ENCODE peak calls at places on chromosomes 7 and 10, in seven cellular contexts. G is MCF 10A, J is AG09309, Z is tibial artery, S is lower leg skin, V is GM23338, Q is AG09319. I is an unnamed sample.
A peak's percentile ranks its signal among the peaks of the same experiment; 100 is the strongest.

GRCh38 chr10:93462881-93463280 is 19.3 kb downstream of the MYOF start:
- DNase-seq in J (no peak), G (peak; percentile 83), V (no peak), S (no peak), Z (no peak), Q (no peak), I (peak; percentile 69)

GRCh38 chr7:78562191-78562590 is 763.6 kb downstream of the PHTF2 start:
- DNase-seq in G (no peak), Q (no peak), S (no peak), Z (no peak), V (no peak), J (no peak), I (no peak)

GRCh38 chr7:149071641-149072437 is 18.7 kb downstream of the ZNF786 start:
- DNase-seq in S (no peak), V (peak; percentile 93), G (no peak), J (no peak), Q (no peak), Z (no peak), I (peak; percentile 18)

GRCh38 chr10:42992156-42992956 is 84.5 kb upstream of the RET start:
- DNase-seq in S (no peak), G (no peak), Q (no peak), V (no peak), J (no peak), Z (no peak), I (no peak)

GRCh38 chr10:110042181-110042580 is 34.4 kb downstream of the ADD3 start:
- DNase-seq in J (no peak), Q (no peak), Z (no peak), G (no peak), V (no peak), S (no peak), I (peak; percentile 78)

GRCh38 chr7:117220836-117221235 is 102.0 kb downstream of the WNT2 start:
- DNase-seq in S (no peak), V (peak; percentile 47), G (no peak), Z (no peak), Q (no peak), J (no peak), I (no peak)

GRCh38 chr10:109823196-109823595 is 100.1 kb downstream of the XPNPEP1 start:
- DNase-seq in Q (no peak), Z (no peak), J (no peak), G (peak; percentile 6), V (no peak), S (no peak), I (no peak)

GRCh38 chr10:9297580-9297979 is 1243.1 kb downstream of the GATA3 start:
- DNase-seq in S (no peak), G (no peak), J (no peak), Q (no peak), Z (no peak), V (no peak), I (no peak)

GRCh38 chr10:75029874-75030273 is 81.6 kb upstream of the SAMD8 start:
- DNase-seq in G (no peak), Q (no peak), Z (no peak), V (no peak), S (no peak), J (no peak), I (no peak)

GRCh38 chr7:27661776-27662489 is 750 bp downstream of the HIBADH start:
- DNase-seq in S (peak; percentile 44), V (peak; percentile 61), Z (peak; percentile 31), Q (no peak), J (no peak), G (no peak), I (peak; percentile 35)

GRCh38 chr10:61066661-61067353 is 122.8 kb upstream of the RHOBTB1 start:
- DNase-seq in Q (no peak), S (no peak), J (no peak), V (no peak), G (no peak), Z (no peak), I (no peak)

GRCh38 chr7:49790209-49790608 is 16.8 kb downstream of the VWC2 start:
- DNase-seq in Z (no peak), J (no peak), V (no peak), G (no peak), Q (no peak), S (no peak), I (no peak)

GRCh38 chr7:69630292-69630691 is 32.0 kb downstream of the AUTS2 start:
- DNase-seq in G (no peak), V (no peak), Q (peak; percentile 15), S (no peak), Z (no peak), J (peak; percentile 47), I (peak; percentile 85)

GRCh38 chr7:92982928-92983327 is 134.9 kb downstream of the SAMD9 start:
- DNase-seq in V (no peak), Q (no peak), Z (no peak), S (no peak), J (no peak), G (no peak), I (no peak)

GRCh38 chr10:27446091-27446918 is 57.8 kb upstream of the RAB18 start:
- DNase-seq in J (peak; percentile 85), S (no peak), G (peak; percentile 45), Z (no peak), Q (peak; percentile 49), V (peak; percentile 60), I (peak; percentile 60)

GRCh38 chr10:121800831-121801230 is 127.0 kb downstream of the ATE1 start:
- DNase-seq in Z (no peak), G (no peak), J (no peak), Q (no peak), S (no peak), V (no peak), I (no peak)

GRCh38 chr7:36784991-36785940 is 61.0 kb upstream of the AOAH start:
- DNase-seq in S (peak; percentile 55), Q (no peak), J (no peak), G (no peak), Z (peak; percentile 47), V (no peak), I (peak; percentile 6)

GRCh38 chr7:108156897-108157605 is 26.9 kb upstream of the LAMB4 start:
- DNase-seq in Z (no peak), Q (no peak), V (no peak), J (no peak), S (no peak), G (no peak), I (no peak)

GRCh38 chr10:70759769-70760168 is 25.4 kb downstream of the TBATA start:
- DNase-seq in V (peak; percentile 12), G (peak; percentile 79), Z (no peak), J (no peak), Q (no peak), S (no peak), I (peak; percentile 46)

GRCh38 chr10:7797582-7797981 is 9.6 kb downstream of the ATP5F1C start:
- DNase-seq in V (no peak), G (peak; percentile 71), S (no peak), Z (no peak), Q (peak; percentile 67), J (peak; percentile 73), I (peak; percentile 96)

GRCh38 chr7:37923996-37924395 is 3.6 kb downstream of the EPDR1 start:
- DNase-seq in G (no peak), Z (no peak), Q (no peak), J (no peak), V (no peak), S (no peak), I (no peak)

GRCh38 chr7:37920619-37921339 is at the start of gene EPDR1:
- DNase-seq in S (peak; percentile 28), Z (peak; percentile 54), V (peak; percentile 71), Q (no peak), J (no peak), G (no peak), I (no peak)

GRCh38 chr7:37921876-37922275 is 1.4 kb downstream of the EPDR1 start:
- DNase-seq in G (no peak), J (no peak), Z (no peak), V (no peak), S (no peak), Q (no peak), I (no peak)

GRCh38 chr7:37920305-37920618 is 178 bp upstream of the EPDR1 start:
- DNase-seq in G (no peak), S (no peak), J (no peak), Z (no peak), Q (no peak), V (no peak), I (no peak)

DNA sequence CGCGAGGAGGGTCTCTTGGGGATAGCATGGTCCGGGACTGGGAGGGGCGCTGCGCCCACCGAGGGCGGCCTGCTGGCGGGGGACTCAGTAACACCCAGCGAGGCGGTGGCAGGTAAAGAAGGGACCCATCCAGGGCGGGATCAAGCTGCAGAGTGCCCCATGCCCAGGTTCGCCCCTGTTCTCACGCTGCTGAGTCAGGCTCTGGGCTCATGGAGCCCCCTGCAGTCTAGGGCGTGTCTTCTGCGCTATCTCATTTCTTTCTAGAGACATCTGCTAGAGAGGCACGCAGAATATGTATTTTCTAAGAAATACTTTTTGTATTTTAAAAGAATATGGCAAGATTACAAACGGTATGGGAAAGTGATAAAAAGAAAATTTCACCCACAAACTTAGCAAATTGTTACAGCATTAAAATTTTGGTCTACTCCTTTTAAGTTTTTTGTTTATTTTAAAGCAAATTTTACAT is 933 bp downstream of the EPDR1 start:
- DNase-seq in G (no peak), V (peak; percentile 65), Q (no peak), J (no peak), S (no peak), Z (peak; percentile 29), I (peak; percentile 60)
- TF ChIP-seq CTCF in G (no peak), V (peak; percentile 47), Q (peak; percentile 22), J (peak; percentile 19), S (no peak), Z (no peak), I (peak; percentile 29)

GRCh38 chr10:29517352-29517923 is 117.3 kb downstream of the SVIL start:
- DNase-seq in V (peak; percentile 96), Q (no peak), J (no peak), G (peak; percentile 34), Z (no peak), S (no peak), I (peak; percentile 68)
- TF ChIP-seq CTCF in V (peak; percentile 72), Q (peak; percentile 49), J (peak; percentile 74), G (peak; percentile 47), Z (no peak), S (no peak), I (peak; percentile 77)

DNA sequence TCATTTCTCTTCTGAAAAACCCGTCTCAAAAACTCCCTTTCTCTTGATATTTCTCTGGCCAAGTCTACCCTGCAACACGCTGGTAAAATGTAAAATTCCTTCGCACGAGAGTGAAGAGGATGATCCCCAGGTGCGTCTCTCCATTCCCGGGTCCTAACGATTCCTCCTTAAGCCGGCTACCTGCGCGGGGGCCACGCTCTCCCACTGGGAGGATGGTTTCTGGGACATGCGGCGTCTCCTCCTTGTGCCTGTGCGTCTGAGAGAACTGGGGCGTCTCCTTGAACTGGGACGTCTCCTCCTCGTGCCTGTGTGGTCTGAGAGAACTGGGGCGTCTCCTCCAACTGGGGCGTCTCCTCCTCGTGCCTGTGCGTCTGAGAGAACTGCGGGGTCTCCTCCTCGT is 149.9 kb downstream of the WDR37 start:
- DNase-seq in Z (no peak), Q (no peak), V (no peak), S (no peak), J (no peak), G (no peak), I (no peak)
- TF ChIP-seq CTCF in Z (no peak), Q (no peak), V (no peak), S (no peak), J (no peak), G (no peak), I (no peak)

DNA sequence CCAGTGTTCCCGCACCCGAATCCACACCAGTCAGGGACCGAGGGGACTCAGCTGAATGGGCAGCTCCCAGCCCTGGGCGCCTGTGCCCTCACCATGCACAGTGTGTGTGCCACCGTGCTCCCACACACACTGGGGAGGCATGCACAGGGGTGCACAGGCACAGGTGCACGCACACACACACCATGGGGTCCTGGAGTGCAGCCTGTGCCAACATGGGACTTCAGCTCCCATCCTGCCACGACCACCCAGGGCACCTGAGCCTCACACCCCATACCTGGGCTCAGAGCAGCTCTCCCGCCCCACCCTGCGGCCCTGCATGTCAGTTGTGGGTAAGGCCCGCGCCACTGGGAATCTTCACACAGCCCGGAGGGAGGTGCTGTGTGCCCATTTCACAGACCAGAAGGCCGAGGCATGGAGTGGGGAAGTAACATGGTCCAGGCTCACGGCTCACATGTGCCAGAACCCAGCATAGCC is 8.0 kb downstream of the ELFN1 start:
- DNase-seq in J (no peak), G (no peak), V (no peak), Q (no peak), Z (no peak), S (no peak), I (no peak)
- TF ChIP-seq CTCF in J (no peak), G (no peak), V (no peak), Q (no peak), Z (no peak), S (no peak), I (no peak)